ENCODE peak calls at places on chromosomes 3 and 15, in eight cellular contexts. One of them, this sample, is unnamed.

GRCh38 chr3:107384428-107384827 is 7.2 kb downstream of the CCDC54 start:
- DNase-seq in suprapubic skin: no peak
- DNase-seq in cardiac muscle cell: no peak
- DNase-seq in adipocyte: no peak
- DNase-seq in germinal center: no peak
- DNase-seq in T-helper 1 cell: no peak
- DNase-seq in transverse colon: no peak
- DNase-seq in stimulated activated CD4-positive, alpha-beta T cell treated with anti-CD3 and anti-CD28 coated beads, Interleukin-12 subunit alpha, Interleukin-12 subunit beta, amount 100 ng/mL, for 24 hours: no peak
- DNase-seq in this sample: no peak

GRCh38 chr3:58034738-58035511 is 26.7 kb downstream of the FLNB start:
- DNase-seq in suprapubic skin: no peak
- DNase-seq in cardiac muscle cell: no peak
- DNase-seq in adipocyte: no peak
- DNase-seq in germinal center: no peak
- DNase-seq in T-helper 1 cell: no peak
- DNase-seq in transverse colon: no peak
- DNase-seq in stimulated activated CD4-positive, alpha-beta T cell treated with anti-CD3 and anti-CD28 coated beads, Interleukin-12 subunit alpha, Interleukin-12 subunit beta, amount 100 ng/mL, for 24 hours: peak; percentile 8
- DNase-seq in this sample: no peak

GRCh38 chr3:10950476-10951294 is 41.9 kb upstream of the SLC6A1 start:
- DNase-seq in suprapubic skin: no peak
- DNase-seq in cardiac muscle cell: peak; percentile 38
- DNase-seq in adipocyte: peak; percentile 55
- DNase-seq in germinal center: no peak
- DNase-seq in T-helper 1 cell: no peak
- DNase-seq in transverse colon: no peak
- DNase-seq in stimulated activated CD4-positive, alpha-beta T cell treated with anti-CD3 and anti-CD28 coated beads, Interleukin-12 subunit alpha, Interleukin-12 subunit beta, amount 100 ng/mL, for 24 hours: no peak
- DNase-seq in this sample: peak; percentile 37

GRCh38 chr3:186277268-186277909 is 84.6 kb downstream of the DGKG start:
- DNase-seq in suprapubic skin: no peak
- DNase-seq in cardiac muscle cell: peak; percentile 36
- DNase-seq in adipocyte: peak; percentile 76
- DNase-seq in germinal center: no peak
- DNase-seq in T-helper 1 cell: no peak
- DNase-seq in transverse colon: no peak
- DNase-seq in stimulated activated CD4-positive, alpha-beta T cell treated with anti-CD3 and anti-CD28 coated beads, Interleukin-12 subunit alpha, Interleukin-12 subunit beta, amount 100 ng/mL, for 24 hours: no peak
- DNase-seq in this sample: peak; percentile 23

GRCh38 chr15:74763416-74763815 is 14.8 kb downstream of the CYP1A2 start:
- DNase-seq in suprapubic skin: no peak
- DNase-seq in cardiac muscle cell: no peak
- DNase-seq in adipocyte: no peak
- DNase-seq in germinal center: no peak
- DNase-seq in T-helper 1 cell: no peak
- DNase-seq in transverse colon: no peak
- DNase-seq in stimulated activated CD4-positive, alpha-beta T cell treated with anti-CD3 and anti-CD28 coated beads, Interleukin-12 subunit alpha, Interleukin-12 subunit beta, amount 100 ng/mL, for 24 hours: no peak
- DNase-seq in this sample: no peak

GRCh38 chr15:85976986-85977385 is 102.7 kb upstream of the AGBL1 start:
- DNase-seq in suprapubic skin: no peak
- DNase-seq in cardiac muscle cell: no peak
- DNase-seq in adipocyte: no peak
- DNase-seq in germinal center: no peak
- DNase-seq in T-helper 1 cell: no peak
- DNase-seq in transverse colon: no peak
- DNase-seq in stimulated activated CD4-positive, alpha-beta T cell treated with anti-CD3 and anti-CD28 coated beads, Interleukin-12 subunit alpha, Interleukin-12 subunit beta, amount 100 ng/mL, for 24 hours: no peak
- DNase-seq in this sample: no peak

GRCh38 chr3:197524128-197524527 is 31.6 kb downstream of the BDH1 start:
- DNase-seq in suprapubic skin: peak; percentile 53
- DNase-seq in cardiac muscle cell: no peak
- DNase-seq in adipocyte: no peak
- DNase-seq in germinal center: no peak
- DNase-seq in T-helper 1 cell: no peak
- DNase-seq in transverse colon: no peak
- DNase-seq in stimulated activated CD4-positive, alpha-beta T cell treated with anti-CD3 and anti-CD28 coated beads, Interleukin-12 subunit alpha, Interleukin-12 subunit beta, amount 100 ng/mL, for 24 hours: no peak
- DNase-seq in this sample: no peak

GRCh38 chr3:40717471-40717870 is 192.7 kb downstream of the ZNF621 start:
- DNase-seq in suprapubic skin: no peak
- DNase-seq in cardiac muscle cell: peak; percentile 32
- DNase-seq in adipocyte: no peak
- DNase-seq in germinal center: no peak
- DNase-seq in T-helper 1 cell: no peak
- DNase-seq in transverse colon: no peak
- DNase-seq in stimulated activated CD4-positive, alpha-beta T cell treated with anti-CD3 and anti-CD28 coated beads, Interleukin-12 subunit alpha, Interleukin-12 subunit beta, amount 100 ng/mL, for 24 hours: no peak
- DNase-seq in this sample: no peak

GRCh38 chr3:190038050-190038631 is 82.6 kb downstream of the P3H2 start:
- DNase-seq in suprapubic skin: peak; percentile 77
- DNase-seq in cardiac muscle cell: peak; percentile 76
- DNase-seq in adipocyte: peak; percentile 61
- DNase-seq in germinal center: no peak
- DNase-seq in T-helper 1 cell: no peak
- DNase-seq in transverse colon: peak; percentile 44
- DNase-seq in stimulated activated CD4-positive, alpha-beta T cell treated with anti-CD3 and anti-CD28 coated beads, Interleukin-12 subunit alpha, Interleukin-12 subunit beta, amount 100 ng/mL, for 24 hours: no peak
- DNase-seq in this sample: peak; percentile 6

GRCh38 chr3:124802702-124803101 is 72.5 kb downstream of the UMPS start:
- DNase-seq in suprapubic skin: no peak
- DNase-seq in cardiac muscle cell: no peak
- DNase-seq in adipocyte: no peak
- DNase-seq in germinal center: no peak
- DNase-seq in T-helper 1 cell: no peak
- DNase-seq in transverse colon: no peak
- DNase-seq in stimulated activated CD4-positive, alpha-beta T cell treated with anti-CD3 and anti-CD28 coated beads, Interleukin-12 subunit alpha, Interleukin-12 subunit beta, amount 100 ng/mL, for 24 hours: no peak
- DNase-seq in this sample: no peak

GRCh38 chr3:195451373-195452000 is 8.7 kb upstream of the ACAP2 start:
- DNase-seq in suprapubic skin: no peak
- DNase-seq in cardiac muscle cell: no peak
- DNase-seq in adipocyte: no peak
- DNase-seq in germinal center: no peak
- DNase-seq in T-helper 1 cell: no peak
- DNase-seq in transverse colon: no peak
- DNase-seq in stimulated activated CD4-positive, alpha-beta T cell treated with anti-CD3 and anti-CD28 coated beads, Interleukin-12 subunit alpha, Interleukin-12 subunit beta, amount 100 ng/mL, for 24 hours: no peak
- DNase-seq in this sample: no peak

GRCh38 chr3:88912294-88913014 is 195.0 kb upstream of the EPHA3 start:
- DNase-seq in suprapubic skin: no peak
- DNase-seq in cardiac muscle cell: peak; percentile 8
- DNase-seq in adipocyte: no peak
- DNase-seq in germinal center: no peak
- DNase-seq in T-helper 1 cell: no peak
- DNase-seq in transverse colon: no peak
- DNase-seq in stimulated activated CD4-positive, alpha-beta T cell treated with anti-CD3 and anti-CD28 coated beads, Interleukin-12 subunit alpha, Interleukin-12 subunit beta, amount 100 ng/mL, for 24 hours: no peak
- DNase-seq in this sample: peak; percentile 3

GRCh38 chr3:165770781-165771180 is 66.4 kb downstream of the BCHE start:
- DNase-seq in suprapubic skin: no peak
- DNase-seq in cardiac muscle cell: no peak
- DNase-seq in adipocyte: no peak
- DNase-seq in germinal center: no peak
- DNase-seq in T-helper 1 cell: no peak
- DNase-seq in transverse colon: no peak
- DNase-seq in stimulated activated CD4-positive, alpha-beta T cell treated with anti-CD3 and anti-CD28 coated beads, Interleukin-12 subunit alpha, Interleukin-12 subunit beta, amount 100 ng/mL, for 24 hours: no peak
- DNase-seq in this sample: no peak

GRCh38 chr3:136751259-136752045 is 726 bp downstream of the STAG1 start:
- DNase-seq in suprapubic skin: peak; percentile 85
- DNase-seq in cardiac muscle cell: peak; percentile 88
- DNase-seq in adipocyte: peak; percentile 88
- DNase-seq in germinal center: peak; percentile 66
- DNase-seq in T-helper 1 cell: peak; percentile 44
- DNase-seq in transverse colon: peak; percentile 81
- DNase-seq in stimulated activated CD4-positive, alpha-beta T cell treated with anti-CD3 and anti-CD28 coated beads, Interleukin-12 subunit alpha, Interleukin-12 subunit beta, amount 100 ng/mL, for 24 hours: peak; percentile 49
- DNase-seq in this sample: peak; percentile 69

GRCh38 chr3:108662141-108662738 is 72.7 kb downstream of the DZIP3 start:
- DNase-seq in suprapubic skin: no peak
- DNase-seq in cardiac muscle cell: peak; percentile 76
- DNase-seq in adipocyte: peak; percentile 92
- DNase-seq in germinal center: peak; percentile 47
- DNase-seq in T-helper 1 cell: no peak
- DNase-seq in transverse colon: no peak
- DNase-seq in stimulated activated CD4-positive, alpha-beta T cell treated with anti-CD3 and anti-CD28 coated beads, Interleukin-12 subunit alpha, Interleukin-12 subunit beta, amount 100 ng/mL, for 24 hours: peak; percentile 4
- DNase-seq in this sample: peak; percentile 31

GRCh38 chr3:122665226-122665786 is 15.3 kb upstream of the PARP14 start:
- DNase-seq in suprapubic skin: no peak
- DNase-seq in cardiac muscle cell: no peak
- DNase-seq in adipocyte: no peak
- DNase-seq in germinal center: no peak
- DNase-seq in T-helper 1 cell: no peak
- DNase-seq in transverse colon: no peak
- DNase-seq in stimulated activated CD4-positive, alpha-beta T cell treated with anti-CD3 and anti-CD28 coated beads, Interleukin-12 subunit alpha, Interleukin-12 subunit beta, amount 100 ng/mL, for 24 hours: no peak
- DNase-seq in this sample: no peak

GRCh38 chr3:24951186-24951585 is 456.5 kb upstream of the THRB start:
- DNase-seq in suprapubic skin: no peak
- DNase-seq in cardiac muscle cell: no peak
- DNase-seq in adipocyte: no peak
- DNase-seq in germinal center: no peak
- DNase-seq in T-helper 1 cell: no peak
- DNase-seq in transverse colon: no peak
- DNase-seq in stimulated activated CD4-positive, alpha-beta T cell treated with anti-CD3 and anti-CD28 coated beads, Interleukin-12 subunit alpha, Interleukin-12 subunit beta, amount 100 ng/mL, for 24 hours: no peak
- DNase-seq in this sample: no peak

GRCh38 chr15:84967380-84967779 is 14.3 kb upstream of the PDE8A start:
- DNase-seq in suprapubic skin: no peak
- DNase-seq in cardiac muscle cell: no peak
- DNase-seq in adipocyte: no peak
- DNase-seq in germinal center: no peak
- DNase-seq in T-helper 1 cell: no peak
- DNase-seq in transverse colon: no peak
- DNase-seq in stimulated activated CD4-positive, alpha-beta T cell treated with anti-CD3 and anti-CD28 coated beads, Interleukin-12 subunit alpha, Interleukin-12 subunit beta, amount 100 ng/mL, for 24 hours: no peak
- DNase-seq in this sample: no peak

GRCh38 chr3:16803019-16803418 is 81.7 kb upstream of the PLCL2 start:
- DNase-seq in suprapubic skin: no peak
- DNase-seq in cardiac muscle cell: no peak
- DNase-seq in adipocyte: no peak
- DNase-seq in germinal center: no peak
- DNase-seq in T-helper 1 cell: no peak
- DNase-seq in transverse colon: no peak
- DNase-seq in stimulated activated CD4-positive, alpha-beta T cell treated with anti-CD3 and anti-CD28 coated beads, Interleukin-12 subunit alpha, Interleukin-12 subunit beta, amount 100 ng/mL, for 24 hours: no peak
- DNase-seq in this sample: no peak

GRCh38 chr3:64878372-64878771 is 190.6 kb upstream of the ADAMTS9 start:
- DNase-seq in suprapubic skin: no peak
- DNase-seq in cardiac muscle cell: no peak
- DNase-seq in adipocyte: peak; percentile 30
- DNase-seq in germinal center: no peak
- DNase-seq in T-helper 1 cell: no peak
- DNase-seq in transverse colon: no peak
- DNase-seq in stimulated activated CD4-positive, alpha-beta T cell treated with anti-CD3 and anti-CD28 coated beads, Interleukin-12 subunit alpha, Interleukin-12 subunit beta, amount 100 ng/mL, for 24 hours: no peak
- DNase-seq in this sample: no peak

GRCh38 chr3:14123308-14124222 is 1.1 kb downstream of the CHCHD4 start:
- DNase-seq in suprapubic skin: peak; percentile 60
- DNase-seq in cardiac muscle cell: no peak
- DNase-seq in adipocyte: no peak
- DNase-seq in germinal center: no peak
- DNase-seq in T-helper 1 cell: no peak
- DNase-seq in transverse colon: no peak
- DNase-seq in stimulated activated CD4-positive, alpha-beta T cell treated with anti-CD3 and anti-CD28 coated beads, Interleukin-12 subunit alpha, Interleukin-12 subunit beta, amount 100 ng/mL, for 24 hours: no peak
- DNase-seq in this sample: no peak

GRCh38 chr3:126742057-126742456 is 38.0 kb downstream of the CHCHD6 start:
- DNase-seq in suprapubic skin: no peak
- DNase-seq in cardiac muscle cell: no peak
- DNase-seq in adipocyte: no peak
- DNase-seq in germinal center: no peak
- DNase-seq in T-helper 1 cell: no peak
- DNase-seq in transverse colon: no peak
- DNase-seq in stimulated activated CD4-positive, alpha-beta T cell treated with anti-CD3 and anti-CD28 coated beads, Interleukin-12 subunit alpha, Interleukin-12 subunit beta, amount 100 ng/mL, for 24 hours: no peak
- DNase-seq in this sample: no peak

GRCh38 chr3:167609156-167609555 is 44.6 kb downstream of the WDR49 start:
- DNase-seq in suprapubic skin: no peak
- DNase-seq in cardiac muscle cell: no peak
- DNase-seq in adipocyte: no peak
- DNase-seq in germinal center: no peak
- DNase-seq in T-helper 1 cell: no peak
- DNase-seq in transverse colon: no peak
- DNase-seq in stimulated activated CD4-positive, alpha-beta T cell treated with anti-CD3 and anti-CD28 coated beads, Interleukin-12 subunit alpha, Interleukin-12 subunit beta, amount 100 ng/mL, for 24 hours: no peak
- DNase-seq in this sample: no peak

GRCh38 chr3:61417352-61417751 is 144.0 kb upstream of the PTPRG start:
- DNase-seq in suprapubic skin: no peak
- DNase-seq in cardiac muscle cell: no peak
- DNase-seq in adipocyte: peak; percentile 0
- DNase-seq in germinal center: no peak
- DNase-seq in T-helper 1 cell: no peak
- DNase-seq in transverse colon: no peak
- DNase-seq in stimulated activated CD4-positive, alpha-beta T cell treated with anti-CD3 and anti-CD28 coated beads, Interleukin-12 subunit alpha, Interleukin-12 subunit beta, amount 100 ng/mL, for 24 hours: no peak
- DNase-seq in this sample: no peak

GRCh38 chr15:39574416-39574815 is 6.5 kb upstream of the THBS1 start:
- DNase-seq in suprapubic skin: no peak
- DNase-seq in cardiac muscle cell: no peak
- DNase-seq in adipocyte: peak; percentile 37
- DNase-seq in germinal center: no peak
- DNase-seq in T-helper 1 cell: no peak
- DNase-seq in transverse colon: no peak
- DNase-seq in stimulated activated CD4-positive, alpha-beta T cell treated with anti-CD3 and anti-CD28 coated beads, Interleukin-12 subunit alpha, Interleukin-12 subunit beta, amount 100 ng/mL, for 24 hours: no peak
- DNase-seq in this sample: no peak

GRCh38 chr3:61650276-61650675 is 88.9 kb downstream of the PTPRG start:
- DNase-seq in suprapubic skin: peak; percentile 71
- DNase-seq in cardiac muscle cell: no peak
- DNase-seq in adipocyte: no peak
- DNase-seq in germinal center: no peak
- DNase-seq in T-helper 1 cell: no peak
- DNase-seq in transverse colon: peak; percentile 49
- DNase-seq in stimulated activated CD4-positive, alpha-beta T cell treated with anti-CD3 and anti-CD28 coated beads, Interleukin-12 subunit alpha, Interleukin-12 subunit beta, amount 100 ng/mL, for 24 hours: no peak
- DNase-seq in this sample: no peak

GRCh38 chr15:34987623-34987981 is 485 bp downstream of the ZNF770 start:
- DNase-seq in suprapubic skin: no peak
- DNase-seq in cardiac muscle cell: no peak
- DNase-seq in adipocyte: no peak
- DNase-seq in germinal center: no peak
- DNase-seq in T-helper 1 cell: no peak
- DNase-seq in transverse colon: no peak
- DNase-seq in stimulated activated CD4-positive, alpha-beta T cell treated with anti-CD3 and anti-CD28 coated beads, Interleukin-12 subunit alpha, Interleukin-12 subunit beta, amount 100 ng/mL, for 24 hours: no peak
- DNase-seq in this sample: no peak

This sample was measured in endothelial cell.